ENCODE peak calls at places on chromosomes 16 and 17, in nine cellular contexts. T is CD8-positive, alpha-beta T cell; C is HepG2; B is neural progenitor cell; U is right lobe of liver; P is tibial nerve; W is IMR-90; Y is body of pancreas; M is OCI-LY7. O is an unnamed sample.

GRCh38 chr16:63690267-63690666 is 1431.6 kb downstream of the CDH11 start:
- DNase-seq in T (no peak), C (no peak), B (no peak), U (no peak), P (no peak), W (no peak), Y (no peak), M (no peak), O (no peak)

GRCh38 chr17:31272236-31272635 is 24.8 kb downstream of the OMG start:
- DNase-seq in T (no peak), C (no peak), B (no peak), U (no peak), P (no peak), W (no peak), Y (no peak), M (no peak), O (no peak)

GRCh38 chr17:45335721-45336120 is 18.9 kb upstream of the MAP3K14 start:
- DNase-seq in T (no peak), C (no peak), B (no peak), U (no peak), P (no peak), W (no peak), Y (no peak), M (no peak), O (no peak)

GRCh38 chr16:87610026-87610425 is 7.7 kb downstream of the JPH3 start:
- DNase-seq in T (no peak), C (no peak), B (no peak), U (no peak), P (no peak), W (no peak), Y (no peak), M (no peak), O (no peak)

GRCh38 chr17:64001763-64002529 is 3.8 kb downstream of the PRR29 start:
- DNase-seq in T (no peak), C (no peak), B (peak), U (no peak), P (no peak), W (peak), Y (no peak), M (no peak), O (no peak)

GRCh38 chr17:336110-337021 is 16.2 kb downstream of the RPH3AL start:
- DNase-seq in T (peak), C (no peak), B (peak), U (peak), P (peak), W (no peak), Y (peak), M (no peak), O (peak)

GRCh38 chr17:29614345-29615047 is 8.2 kb downstream of the CORO6 start:
- DNase-seq in T (no peak), C (no peak), B (peak), U (no peak), P (no peak), W (no peak), Y (no peak), M (no peak), O (no peak)

GRCh38 chr16:12866981-12867551 is 34.3 kb upstream of the SHISA9 start:
- DNase-seq in T (no peak), C (peak), B (no peak), U (no peak), P (no peak), W (no peak), Y (no peak), M (no peak), O (no peak)

GRCh38 chr17:5580367-5580766 is 3.9 kb downstream of the NLRP1 start:
- DNase-seq in T (no peak), C (no peak), B (no peak), U (no peak), P (no peak), W (peak), Y (no peak), M (no peak), O (no peak)

GRCh38 chr17:1067282-1067956 is 70.5 kb downstream of the TIMM22 start:
- DNase-seq in T (no peak), C (peak), B (no peak), U (no peak), P (no peak), W (no peak), Y (no peak), M (no peak), O (no peak)

GRCh38 chr17:16191604-16192003 is 23.7 kb downstream of the NCOR1 start:
- DNase-seq in T (no peak), C (no peak), B (no peak), U (no peak), P (no peak), W (no peak), Y (no peak), M (no peak), O (no peak)

GRCh38 chr16:66746048-66746447 is 5.4 kb downstream of the DYNC1LI2 start:
- DNase-seq in T (no peak), C (no peak), B (no peak), U (no peak), P (no peak), W (no peak), Y (no peak), M (no peak), O (no peak)

GRCh38 chr17:38815576-38816193 is 9.4 kb downstream of the CWC25 start:
- DNase-seq in T (no peak), C (no peak), B (no peak), U (no peak), P (no peak), W (peak), Y (no peak), M (no peak), O (no peak)

GRCh38 chr16:24700549-24701392 is 28.7 kb upstream of the TNRC6A start:
- DNase-seq in T (no peak), C (peak), B (no peak), U (peak), P (peak), W (peak), Y (peak), M (no peak), O (no peak)

GRCh38 chr16:65790768-65791167 is 575.7 kb upstream of the CDH5 start:
- DNase-seq in T (no peak), C (no peak), B (no peak), U (no peak), P (no peak), W (no peak), Y (no peak), M (no peak), O (no peak)

GRCh38 chr16:81523387-81524115 is 78.9 kb downstream of the CMIP start:
- DNase-seq in T (no peak), C (no peak), B (no peak), U (peak), P (no peak), W (peak), Y (no peak), M (no peak), O (no peak)

GRCh38 chr17:2755941-2756724 is 6.7 kb upstream of the CCDC92B start:
- DNase-seq in T (no peak), C (no peak), B (peak), U (no peak), P (no peak), W (no peak), Y (peak), M (no peak), O (no peak)

GRCh38 chr17:79749958-79750357 is 19.2 kb downstream of the ENPP7 start:
- DNase-seq in T (no peak), C (no peak), B (no peak), U (no peak), P (no peak), W (no peak), Y (no peak), M (no peak), O (no peak)

GRCh38 chr16:75238132-75238852 is 13.1 kb downstream of the BCAR1 start:
- DNase-seq in T (no peak), C (peak), B (peak), U (peak), P (peak), W (peak), Y (peak), M (no peak), O (no peak)

GRCh38 chr17:73137376-73137775 is 27.4 kb upstream of the SSTR2 start:
- DNase-seq in T (no peak), C (no peak), B (no peak), U (no peak), P (no peak), W (no peak), Y (no peak), M (no peak), O (no peak)

GRCh38 chr16:4347010-4347409 is 4.1 kb downstream of the PAM16 start:
- DNase-seq in T (no peak), C (peak), B (no peak), U (no peak), P (no peak), W (no peak), Y (peak), M (no peak), O (no peak)

GRCh38 chr16:49540836-49541235 is 167.2 kb downstream of the C16orf78 start:
- DNase-seq in T (no peak), C (no peak), B (no peak), U (no peak), P (no peak), W (no peak), Y (no peak), M (no peak), O (no peak)

GRCh38 chr17:66422181-66422580 is 119.8 kb downstream of the PRKCA start:
- DNase-seq in T (no peak), C (no peak), B (no peak), U (no peak), P (no peak), W (peak), Y (no peak), M (no peak), O (no peak)

GRCh38 chr17:48067245-48067644 is 19.1 kb downstream of the NFE2L1 start:
- DNase-seq in T (no peak), C (no peak), B (no peak), U (no peak), P (no peak), W (no peak), Y (no peak), M (no peak), O (no peak)

GRCh38 chr17:48066656-48067055 is 18.5 kb downstream of the NFE2L1 start:
- DNase-seq in T (no peak), C (no peak), B (no peak), U (no peak), P (no peak), W (no peak), Y (no peak), M (no peak), O (no peak)

GRCh38 chr17:48071654-48072053 is 23.5 kb downstream of the NFE2L1 start:
- DNase-seq in T (no peak), C (no peak), B (no peak), U (no peak), P (no peak), W (peak), Y (no peak), M (no peak), O (no peak)

GRCh38 chr17:48068491-48068961 is 20.4 kb downstream of the NFE2L1 start:
- DNase-seq in T (no peak), C (peak), B (no peak), U (no peak), P (no peak), W (peak), Y (no peak), M (peak), O (peak)

DNA sequence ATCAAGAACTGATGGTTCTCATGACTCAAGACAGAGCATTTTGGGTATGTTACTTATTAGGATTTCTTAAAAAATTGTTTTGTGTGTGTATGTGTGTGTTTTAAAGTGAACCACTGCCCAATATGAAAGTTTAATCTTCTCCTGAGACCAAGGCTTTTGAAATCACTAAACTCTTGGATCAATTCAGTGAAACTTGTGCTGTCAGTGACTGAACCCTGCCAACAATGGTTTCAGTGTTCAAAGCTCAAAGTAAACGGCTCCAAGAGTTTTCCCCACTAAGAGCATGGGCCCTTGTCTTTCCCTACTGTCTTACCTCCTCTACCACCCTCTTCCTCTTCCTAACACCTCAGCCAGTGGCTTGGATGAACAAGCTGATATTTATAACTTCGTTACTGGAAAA is 22.0 kb downstream of the NFE2L1 start:
- DNase-seq in T (no peak), C (no peak), B (no peak), U (no peak), P (no peak), W (no peak), Y (no peak), M (no peak), O (no peak)
- H3K27ac ChIP-seq in T (no peak), C (no peak), B (no peak), U (peak), P (peak), W (no peak), Y (no peak), M (no peak), O (no peak)

GRCh38 chr16:72856797-72857196 is 191.1 kb downstream of the ZFHX3 start:
- DNase-seq in T (no peak), C (peak), B (peak), U (no peak), P (no peak), W (no peak), Y (no peak), M (no peak), O (peak)
- TF ChIP-seq CTCF in T (peak), C (peak), B (peak), U (peak), P (no peak), W (peak), Y (peak), M (peak), O (peak)

DNA sequence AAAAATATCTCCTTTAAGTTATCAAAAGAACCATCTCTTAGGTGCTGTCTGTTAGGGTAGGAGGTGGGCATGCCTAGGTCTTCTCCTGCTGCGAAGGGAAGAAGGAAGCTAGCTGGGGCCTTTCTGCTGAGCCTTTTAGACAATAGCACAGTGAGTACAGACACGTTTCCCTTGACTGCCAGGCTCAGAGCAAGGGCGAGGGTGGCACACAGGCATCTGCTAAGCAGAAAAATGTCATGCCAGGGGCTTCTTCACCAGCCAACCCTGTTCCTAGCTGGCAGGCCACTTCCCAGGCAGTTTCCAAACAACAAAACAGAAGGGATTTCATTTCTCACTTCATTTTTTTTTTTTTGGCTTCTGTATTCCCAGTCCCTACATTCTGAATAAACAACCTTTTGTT is 168.1 kb upstream of the MAF start:
- DNase-seq in T (no peak), C (no peak), B (peak), U (peak), P (peak), W (no peak), Y (peak), M (no peak), O (no peak)
- H3K4me3 ChIP-seq in T (no peak), C (no peak), B (peak), U (peak), P (peak), W (no peak), Y (no peak), M (no peak), O (no peak)

GRCh38 chr16:28103516-28104170 is 40.1 kb upstream of the GSG1L start:
- DNase-seq in T (no peak), C (no peak), B (no peak), U (no peak), P (no peak), W (no peak), Y (no peak), M (no peak), O (no peak)
- H3K27ac ChIP-seq in T (no peak), C (no peak), B (no peak), U (no peak), P (no peak), W (no peak), Y (no peak), M (no peak), O (no peak)

GRCh38 chr17:62724398-62725146 is 83.5 kb downstream of the MARCHF10 start:
- DNase-seq in T (peak), C (no peak), B (no peak), U (no peak), P (no peak), W (peak), Y (no peak), M (peak), O (no peak)
- TF ChIP-seq CTCF in T (no peak), C (no peak), B (no peak), U (no peak), P (no peak), W (no peak), Y (no peak), M (no peak), O (no peak)

DNA sequence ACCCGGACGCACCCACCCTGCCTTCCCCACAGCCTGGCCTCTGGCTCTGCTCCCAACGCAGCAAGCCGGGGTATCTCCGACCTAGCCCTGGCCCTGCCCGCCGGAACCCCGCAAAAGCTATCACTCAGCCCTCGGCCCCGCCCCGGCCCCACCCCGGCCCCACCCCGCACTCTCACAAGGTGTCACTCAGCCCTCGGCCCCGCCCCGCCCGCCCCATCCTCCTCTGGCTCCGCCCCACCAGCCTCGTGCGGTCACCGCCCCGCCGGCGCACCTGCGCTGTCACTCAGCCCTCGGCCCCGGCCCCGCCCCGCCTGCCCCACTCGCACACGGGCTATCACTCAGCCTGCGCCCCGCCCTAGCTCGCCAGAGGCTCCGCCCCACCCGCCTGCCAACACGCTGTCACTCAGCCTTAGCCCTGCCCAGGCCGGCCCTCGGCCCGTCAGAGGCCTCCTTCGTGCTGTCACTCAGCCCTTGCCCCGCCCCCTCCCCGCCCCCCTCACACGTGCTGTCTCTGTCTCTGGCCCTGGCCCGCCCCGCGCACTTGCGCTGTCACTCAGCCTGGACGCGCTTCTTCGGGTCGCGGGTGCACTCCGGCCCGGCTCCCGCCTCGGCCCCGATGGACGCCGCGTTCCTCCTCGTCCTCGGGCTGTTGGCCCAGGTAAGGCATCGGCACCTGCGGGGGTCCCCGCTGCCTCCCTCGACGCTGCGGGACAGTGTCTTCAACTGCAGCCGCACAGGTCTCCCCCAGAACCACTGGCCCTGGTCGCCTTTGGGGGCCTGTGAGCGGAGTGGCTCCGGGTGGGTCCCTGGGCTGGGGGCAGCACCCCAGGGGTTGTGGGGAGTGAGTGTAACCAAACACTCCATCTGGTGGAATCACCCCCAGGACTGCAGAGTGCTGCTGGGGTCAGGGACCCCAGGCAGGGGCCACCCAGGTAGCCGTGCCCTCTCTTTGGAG is at the start of gene CDH15:
- DNase-seq in T (peak), C (peak), B (peak), U (peak), P (peak), W (peak), Y (peak), M (peak), O (peak)
- H3K4me3 ChIP-seq in T (peak), C (peak), B (peak), U (no peak), P (no peak), W (peak), Y (no peak), M (peak), O (peak)

DNA sequence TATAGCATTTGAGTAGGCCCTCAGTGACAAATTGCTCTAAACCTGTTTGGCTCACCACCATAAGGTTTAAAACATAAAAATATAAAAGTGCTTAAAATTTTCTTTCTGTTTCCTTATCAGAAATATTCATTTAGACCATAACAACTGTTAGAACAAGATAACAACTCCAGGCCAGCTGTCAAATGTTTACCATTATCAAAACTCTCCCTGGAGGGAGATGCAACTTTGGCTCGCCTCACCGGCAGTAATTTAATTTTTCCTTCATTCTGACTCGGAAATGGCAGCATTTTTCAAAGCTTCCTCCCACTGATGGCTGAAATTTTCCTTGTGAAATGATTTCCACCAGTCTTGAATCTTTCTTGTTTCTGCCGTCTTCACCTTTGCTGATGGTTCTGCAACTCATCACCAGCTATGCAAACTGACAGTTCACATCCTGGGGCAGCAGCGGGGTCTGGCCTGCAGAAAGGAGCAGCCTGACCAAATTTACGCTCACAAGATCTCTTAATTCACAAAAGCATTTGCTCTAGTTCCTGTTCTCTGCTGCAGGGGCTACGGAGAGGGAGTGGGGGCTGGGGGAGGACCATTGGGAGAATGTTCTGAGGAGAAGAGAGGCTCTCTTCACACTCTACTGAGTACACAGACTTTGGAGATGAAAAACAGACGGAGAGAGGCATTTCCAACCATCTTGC is 254.6 kb upstream of the TBX2 start:
- DNase-seq in T (no peak), C (no peak), B (no peak), U (no peak), P (no peak), W (no peak), Y (no peak), M (no peak), O (no peak)
- H3K27ac ChIP-seq in T (no peak), C (no peak), B (no peak), U (no peak), P (no peak), W (no peak), Y (no peak), M (no peak), O (no peak)

O was measured in WERI-Rb-1.